ENCODE peak calls at places on chromosomes 11 and 22, in seven cellular contexts. E is PC-3; F is CD4-positive, CD25-positive, alpha-beta regulatory T cell; X is heart left ventricle; J is heart right ventricle; V is fibroblast of lung; M is thoracic aorta. N is an unnamed sample.

GRCh38 chr11:61912530-61912898 is 4.9 kb downstream of the RAB3IL1 start:
- DNase-seq in M (no peak), E (no peak), J (peak; percentile 46), V (no peak), X (no peak), F (no peak), N (no peak)

GRCh38 chr11:45724145-45724544 is 58.7 kb upstream of the CHST1 start:
- DNase-seq in X (no peak), M (no peak), V (no peak), J (no peak), E (no peak), F (no peak), N (no peak)

GRCh38 chr11:106137061-106137460 is 59.6 kb downstream of the AASDHPPT start:
- DNase-seq in M (no peak), F (no peak), E (peak; percentile 66), V (no peak), X (no peak), J (no peak), N (no peak)

GRCh38 chr11:118634435-118635236 is 27.2 kb downstream of the PHLDB1 start:
- DNase-seq in J (peak; percentile 78), F (no peak), X (peak; percentile 81), V (peak; percentile 78), E (peak; percentile 86), M (no peak), N (no peak)

GRCh38 chr11:2207773-2208621 is 36.4 kb upstream of the TH start:
- DNase-seq in V (no peak), M (no peak), J (peak; percentile 2), X (peak; percentile 3), F (no peak), E (no peak), N (no peak)

GRCh38 chr22:48227341-48228018 is 1465.0 kb downstream of the TBC1D22A start:
- DNase-seq in F (no peak), X (no peak), E (no peak), M (no peak), J (no peak), V (no peak), N (no peak)

GRCh38 chr22:33568934-33569496 is 351.3 kb downstream of the LARGE1 start:
- DNase-seq in J (no peak), M (no peak), F (no peak), E (no peak), V (no peak), X (no peak), N (no peak)

GRCh38 chr11:94792453-94792852 is 24.3 kb downstream of the AMOTL1 start:
- DNase-seq in M (no peak), X (no peak), V (no peak), E (no peak), F (no peak), J (no peak), N (no peak)

GRCh38 chr11:72970557-72971118 is 156.4 kb downstream of the ATG16L2 start:
- DNase-seq in J (no peak), F (no peak), M (no peak), V (no peak), X (no peak), E (no peak), N (no peak)

GRCh38 chr11:105486929-105487328 is 122.9 kb upstream of the GRIA4 start:
- DNase-seq in F (no peak), E (no peak), J (no peak), V (no peak), X (no peak), M (no peak), N (no peak)

DNA sequence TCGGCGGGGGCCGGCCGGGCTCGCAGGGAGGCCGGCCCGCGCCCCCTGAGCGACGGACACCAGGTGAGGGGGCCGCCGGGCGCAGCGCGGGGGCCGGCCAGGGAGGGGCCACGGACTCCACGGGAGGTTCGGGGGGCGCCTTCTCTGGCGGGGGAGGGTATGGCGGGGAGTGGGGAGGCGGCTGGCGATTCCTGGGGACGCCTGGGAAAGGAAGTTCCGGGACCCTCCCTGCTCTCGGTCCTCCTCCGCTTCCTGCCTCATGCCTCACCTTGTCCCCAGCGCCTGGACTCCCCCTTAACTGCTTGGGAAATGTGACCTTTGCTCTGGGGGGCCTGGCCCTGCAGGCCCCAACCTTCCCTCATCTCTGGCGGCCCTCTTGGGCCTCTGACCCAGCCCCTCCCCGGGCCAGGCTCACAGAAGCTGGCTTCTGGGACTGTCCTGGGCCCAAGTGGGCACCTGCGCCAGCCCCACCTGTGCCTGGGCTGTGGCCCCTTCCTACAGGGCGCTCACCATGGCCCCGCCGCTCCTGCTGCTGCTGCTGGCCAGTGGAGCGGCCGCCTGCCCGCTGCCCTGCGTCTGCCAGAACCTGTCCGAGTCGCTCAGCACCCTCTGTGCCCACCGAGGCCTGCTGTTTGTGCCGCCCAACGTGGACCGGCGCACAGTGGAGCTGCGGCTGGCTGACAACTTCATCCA is 516 bp downstream of the LRFN4 start:
- DNase-seq in E (no peak), V (no peak), X (no peak), J (no peak), F (no peak), M (no peak), N (no peak)
- H3K27ac ChIP-seq in E (no peak overlapping the region), V (no peak overlapping the region), X (peak overlapping the region; percentile 50), J (peak overlapping the region; percentile 90), F (no peak overlapping the region), M (no peak overlapping the region), N (no peak overlapping the region)

DNA sequence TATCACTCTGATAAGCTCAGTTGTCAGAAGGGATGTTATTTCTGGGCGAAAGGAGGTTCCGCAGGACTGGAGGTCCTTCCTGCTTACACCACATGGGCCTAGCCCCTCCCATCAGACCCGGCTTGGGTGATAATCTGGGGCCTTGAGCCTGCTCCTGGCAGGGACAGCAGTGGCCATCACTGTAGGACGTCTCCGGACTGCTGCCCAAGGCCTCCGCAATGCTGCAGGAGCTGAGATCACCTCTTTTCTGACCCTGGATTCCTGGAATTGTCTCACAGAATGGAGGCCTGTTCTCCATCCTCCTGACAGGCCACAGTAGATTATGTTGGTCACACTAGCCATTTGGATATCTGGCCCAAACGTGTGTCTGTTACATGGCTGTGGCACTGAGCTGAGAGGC is 9.2 kb upstream of the BIK start:
- DNase-seq in M (no peak), F (no peak), E (no peak), J (peak; percentile 57), V (no peak), X (peak; percentile 45), N (no peak)
- H3K4me1 ChIP-seq in M (no peaks in the 10 kb centered on the region), F (peaks cover 10% of the 10 kb centered on the region), E (no peaks in the 10 kb centered on the region), J (peaks cover 2% of the 10 kb centered on the region), V (no peaks in the 10 kb centered on the region), X (peaks cover 26% of the 10 kb centered on the region), N (no peaks in the 10 kb centered on the region)

DNA sequence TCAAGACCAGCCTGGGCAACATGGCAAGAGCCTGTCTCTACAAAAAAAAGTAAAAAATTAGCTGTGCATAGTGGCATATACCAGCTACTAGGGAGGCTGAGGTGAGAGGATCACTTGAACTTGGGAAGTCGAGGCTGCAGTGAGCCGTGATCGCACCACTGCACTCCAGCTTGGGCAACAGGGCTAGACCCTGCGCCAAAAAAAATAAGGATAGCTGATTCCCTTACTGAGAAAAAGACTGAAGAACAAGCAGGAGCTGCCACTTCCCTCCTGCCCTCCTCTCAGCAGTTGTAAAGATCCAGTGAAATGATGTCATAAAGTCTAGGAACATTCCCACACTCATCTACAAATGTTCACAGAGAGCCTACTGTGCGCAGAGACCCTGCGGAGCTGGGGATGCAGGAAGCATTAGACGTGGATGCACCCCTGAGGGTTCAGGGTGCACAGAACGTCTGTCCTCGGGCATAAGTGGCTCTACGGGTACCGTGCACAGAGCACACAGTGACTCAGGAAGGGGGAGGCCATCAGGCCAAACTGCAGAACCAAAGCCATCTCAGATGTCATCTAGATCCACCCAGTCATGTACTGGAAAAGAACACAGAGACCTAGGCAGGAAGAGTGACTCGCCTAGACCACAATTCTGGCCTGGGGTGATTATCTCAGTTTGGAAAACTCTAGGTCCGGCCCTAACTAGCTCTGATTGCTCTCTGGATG is 11.7 kb downstream of the SEC14L2 start:
- DNase-seq in V (peak; percentile 26), M (no peak), E (peak; percentile 87), X (no peak), F (no peak), J (no peak), N (no peak)
- H3K36me3 ChIP-seq in V (peaks cover 17% of the 10 kb centered on the region), M (peaks cover 18% of the 10 kb centered on the region), E (peaks cover 6% of the 10 kb centered on the region), X (peaks cover 6% of the 10 kb centered on the region), F (peaks cover 2% of the 10 kb centered on the region), J (peaks cover 59% of the 10 kb centered on the region), N (no peaks in the 10 kb centered on the region)

GRCh38 chr22:39297490-39298193 is 21.8 kb downstream of the RPL3 start:
- DNase-seq in F (no peak), J (no peak), X (no peak), V (no peak), E (no peak), M (no peak), N (no peak)
- H3K27ac ChIP-seq in F (no peak overlapping the region), J (peak overlapping the region; percentile 67), X (peak overlapping the region; percentile 56), V (no peak overlapping the region), E (no peak overlapping the region), M (peak overlapping the region; percentile 37), N (no peak overlapping the region)

DNA sequence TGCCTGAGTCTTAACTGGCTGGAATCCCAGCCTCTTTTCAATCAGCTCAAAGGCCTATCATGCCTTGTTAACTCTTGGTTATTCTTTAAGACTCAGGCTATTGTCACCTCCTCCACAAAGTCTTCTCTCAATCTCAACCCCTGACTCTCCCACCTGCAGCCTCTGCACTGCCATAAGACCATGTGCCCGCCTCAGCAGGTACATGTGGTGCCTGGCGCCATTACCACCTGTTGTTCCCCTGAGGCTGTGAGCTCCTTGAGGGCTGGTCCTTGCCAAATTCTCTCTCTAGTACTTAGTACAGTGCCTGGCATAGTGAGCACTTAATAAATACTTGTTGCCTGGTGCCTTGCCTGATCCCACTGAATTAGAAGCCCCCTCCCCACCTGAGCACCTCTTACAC is 128.3 kb downstream of the ST3GAL4 start:
- DNase-seq in M (no peak), X (no peak), J (no peak), V (no peak), F (no peak), E (no peak), N (no peak)
- H3K4me1 ChIP-seq in M (peaks cover 5% of the 10 kb centered on the region), X (peaks cover 5% of the 10 kb centered on the region), J (peaks cover 3% of the 10 kb centered on the region), V (no peaks in the 10 kb centered on the region), F (peaks cover 7% of the 10 kb centered on the region), E (peaks cover 15% of the 10 kb centered on the region), N (no peaks in the 10 kb centered on the region)

N was measured in effector memory CD4-positive, alpha-beta T cell.